ENCODE peak calls at places on chromosome 5, in six cellular contexts. One of them, this sample, is unnamed.

GRCh38 chr5:77663081-77663863 is 24.8 kb upstream of the OTP start:
- DNase-seq in K562: no peak
- DNase-seq in GM12878: no peak
- DNase-seq in H1: no peak
- DNase-seq in GM12891: no peak
- DNase-seq in HepG2: no peak
- DNase-seq in this sample: no peak

GRCh38 chr5:163094492-163095180 is 342.8 kb upstream of the CCNG1 start:
- DNase-seq in K562: no peak
- DNase-seq in GM12878: peak
- DNase-seq in H1: no peak
- DNase-seq in GM12891: no peak
- DNase-seq in HepG2: no peak
- DNase-seq in this sample: no peak

GRCh38 chr5:54766748-54767147 is 218.6 kb downstream of the ESM1 start:
- DNase-seq in K562: no peak
- DNase-seq in GM12878: no peak
- DNase-seq in H1: no peak
- DNase-seq in GM12891: no peak
- DNase-seq in HepG2: no peak
- DNase-seq in this sample: no peak

GRCh38 chr5:81778642-81779041 is 27.7 kb upstream of the SSBP2 start:
- DNase-seq in K562: no peak
- DNase-seq in GM12878: no peak
- DNase-seq in H1: no peak
- DNase-seq in GM12891: no peak
- DNase-seq in HepG2: no peak
- DNase-seq in this sample: no peak

GRCh38 chr5:76715734-76716455 is at the start of gene F2R:
- DNase-seq in K562: peak
- DNase-seq in GM12878: no peak
- DNase-seq in H1: peak
- DNase-seq in GM12891: peak
- DNase-seq in HepG2: peak
- DNase-seq in this sample: peak

GRCh38 chr5:54229041-54229780 is 81.2 kb downstream of the ARL15 start:
- DNase-seq in K562: peak
- DNase-seq in GM12878: no peak
- DNase-seq in H1: peak
- DNase-seq in GM12891: peak
- DNase-seq in HepG2: peak
- DNase-seq in this sample: peak

GRCh38 chr5:31502506-31502905 is 29.4 kb downstream of the DROSHA start:
- DNase-seq in K562: no peak
- DNase-seq in GM12878: no peak
- DNase-seq in H1: no peak
- DNase-seq in GM12891: no peak
- DNase-seq in HepG2: no peak
- DNase-seq in this sample: no peak

GRCh38 chr5:54390015-54390414 is 65.5 kb upstream of the HSPB3 start:
- DNase-seq in K562: peak
- DNase-seq in GM12878: no peak
- DNase-seq in H1: no peak
- DNase-seq in GM12891: no peak
- DNase-seq in HepG2: no peak
- DNase-seq in this sample: no peak

GRCh38 chr5:179250561-179251225 is 94.6 kb downstream of the ADAMTS2 start:
- DNase-seq in K562: no peak
- DNase-seq in GM12878: no peak
- DNase-seq in H1: no peak
- DNase-seq in GM12891: no peak
- DNase-seq in HepG2: no peak
- DNase-seq in this sample: no peak

GRCh38 chr5:133944263-133945230 is 23.9 kb downstream of the C5orf15 start:
- DNase-seq in K562: peak
- DNase-seq in GM12878: no peak
- DNase-seq in H1: peak
- DNase-seq in GM12891: no peak
- DNase-seq in HepG2: peak
- DNase-seq in this sample: no peak

GRCh38 chr5:122312670-122312988 is 592 bp downstream of the SNCAIP start:
- DNase-seq in K562: no peak
- DNase-seq in GM12878: no peak
- DNase-seq in H1: no peak
- DNase-seq in GM12891: no peak
- DNase-seq in HepG2: no peak
- DNase-seq in this sample: no peak

GRCh38 chr5:134101686-134102439 is 12.6 kb upstream of the TCF7 start:
- DNase-seq in K562: peak
- DNase-seq in GM12878: peak
- DNase-seq in H1: peak
- DNase-seq in GM12891: peak
- DNase-seq in HepG2: peak
- DNase-seq in this sample: peak

GRCh38 chr5:41418220-41419031 is 92.0 kb downstream of the PLCXD3 start:
- DNase-seq in K562: no peak
- DNase-seq in GM12878: no peak
- DNase-seq in H1: no peak
- DNase-seq in GM12891: no peak
- DNase-seq in HepG2: no peak
- DNase-seq in this sample: no peak

GRCh38 chr5:58963361-58963760 is 380.5 kb downstream of the RAB3C start:
- DNase-seq in K562: no peak
- DNase-seq in GM12878: no peak
- DNase-seq in H1: no peak
- DNase-seq in GM12891: no peak
- DNase-seq in HepG2: no peak
- DNase-seq in this sample: no peak

GRCh38 chr5:91499943-91500531 is 116.9 kb upstream of the ARRDC3 start:
- DNase-seq in K562: peak
- DNase-seq in GM12878: no peak
- DNase-seq in H1: no peak
- DNase-seq in GM12891: no peak
- DNase-seq in HepG2: peak
- DNase-seq in this sample: no peak

GRCh38 chr5:141655020-141655419 is 3.8 kb upstream of the FCHSD1 start:
- DNase-seq in K562: no peak
- DNase-seq in GM12878: no peak
- DNase-seq in H1: no peak
- DNase-seq in GM12891: no peak
- DNase-seq in HepG2: no peak
- DNase-seq in this sample: no peak

GRCh38 chr5:150082889-150083288 is 3.5 kb downstream of the CSF1R start:
- DNase-seq in K562: no peak
- DNase-seq in GM12878: no peak
- DNase-seq in H1: peak
- DNase-seq in GM12891: no peak
- DNase-seq in HepG2: no peak
- DNase-seq in this sample: no peak

GRCh38 chr5:82403026-82403425 is 124.9 kb upstream of the RPS23 start:
- DNase-seq in K562: no peak
- DNase-seq in GM12878: no peak
- DNase-seq in H1: no peak
- DNase-seq in GM12891: no peak
- DNase-seq in HepG2: no peak
- DNase-seq in this sample: no peak

GRCh38 chr5:147169399-147169798 is 65.4 kb upstream of the STK32A start:
- DNase-seq in K562: no peak
- DNase-seq in GM12878: no peak
- DNase-seq in H1: no peak
- DNase-seq in GM12891: no peak
- DNase-seq in HepG2: peak
- DNase-seq in this sample: no peak

GRCh38 chr5:19795218-19795617 is 192.8 kb downstream of the CDH18 start:
- DNase-seq in K562: no peak
- DNase-seq in GM12878: no peak
- DNase-seq in H1: no peak
- DNase-seq in GM12891: no peak
- DNase-seq in HepG2: peak
- DNase-seq in this sample: no peak

GRCh38 chr5:149942199-149942598 is 2.4 kb downstream of the PDE6A start:
- DNase-seq in K562: no peak
- DNase-seq in GM12878: no peak
- DNase-seq in H1: no peak
- DNase-seq in GM12891: no peak
- DNase-seq in HepG2: no peak
- DNase-seq in this sample: no peak

GRCh38 chr5:157915638-157916037 is 56.7 kb upstream of the CLINT1 start:
- DNase-seq in K562: no peak
- DNase-seq in GM12878: no peak
- DNase-seq in H1: no peak
- DNase-seq in GM12891: no peak
- DNase-seq in HepG2: peak
- DNase-seq in this sample: no peak

GRCh38 chr5:38105231-38105570 is 153.2 kb upstream of the EGFLAM start:
- DNase-seq in K562: no peak
- DNase-seq in GM12878: no peak
- DNase-seq in H1: no peak
- DNase-seq in GM12891: no peak
- DNase-seq in HepG2: peak
- DNase-seq in this sample: no peak

GRCh38 chr5:10595678-10596309 is 31.9 kb downstream of the ANKRD33B start:
- DNase-seq in K562: peak
- DNase-seq in GM12878: no peak
- DNase-seq in H1: no peak
- DNase-seq in GM12891: no peak
- DNase-seq in HepG2: peak
- DNase-seq in this sample: no peak

DNA sequence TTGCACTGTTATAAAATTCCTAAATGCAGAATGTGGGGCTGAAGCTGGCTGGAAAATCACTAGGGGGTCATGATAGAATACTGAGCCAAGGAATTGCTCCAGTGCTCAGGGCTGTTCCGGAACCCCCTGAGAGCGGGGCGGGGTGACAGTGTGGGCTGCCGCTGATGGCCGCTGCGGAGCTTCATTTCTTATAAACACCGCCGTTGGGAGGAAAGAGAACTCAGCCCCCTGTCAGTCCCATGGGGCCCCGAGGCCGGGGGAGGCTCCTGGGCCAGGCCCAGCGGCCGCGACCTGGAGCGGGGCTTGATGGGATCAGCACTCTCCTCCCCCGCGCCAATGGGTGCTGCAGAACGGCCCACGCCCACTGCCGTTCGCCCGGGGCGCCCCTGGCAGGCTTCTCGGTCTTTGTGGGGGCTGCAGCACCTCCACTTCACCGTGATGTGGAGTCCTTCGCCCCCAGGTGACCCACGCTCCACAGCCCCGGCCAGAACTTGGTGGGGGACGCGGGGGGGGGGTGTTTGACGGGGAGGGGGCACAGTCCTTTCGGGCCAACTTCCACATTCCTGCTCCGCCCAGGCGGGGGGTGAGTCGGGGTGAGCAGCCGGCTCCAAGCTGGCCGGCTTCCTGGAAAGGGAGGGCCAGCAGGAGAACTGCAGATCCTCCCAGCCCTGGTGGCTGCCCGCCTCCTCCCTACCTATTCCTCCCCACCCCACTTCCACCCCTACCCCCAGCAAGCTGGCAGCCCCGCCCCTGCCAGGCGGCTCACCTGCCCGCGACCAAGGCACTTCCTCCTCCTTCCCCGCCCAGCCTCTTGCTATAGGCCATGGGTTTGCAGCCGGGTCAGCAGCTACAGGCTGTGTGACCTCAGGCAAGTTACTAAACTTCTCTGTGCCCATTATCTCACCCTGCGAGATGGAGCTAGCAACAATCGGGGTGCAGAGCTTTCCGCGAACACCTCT is 5.4 kb upstream of the IRF1 start:
- DNase-seq in K562: peak
- DNase-seq in GM12878: peak
- DNase-seq in H1: peak
- DNase-seq in GM12891: peak
- DNase-seq in HepG2: peak
- DNase-seq in this sample: peak
- TF ChIP-seq POLR2A in K562: peak
- TF ChIP-seq POLR2A in GM12878: peak
- TF ChIP-seq POLR2A in H1: peak
- TF ChIP-seq POLR2A in GM12891: no peak
- TF ChIP-seq POLR2A in HepG2: peak
- TF ChIP-seq POLR2A in this sample: peak

GRCh38 chr5:42595597-42595996 is 161.0 kb upstream of the CCDC152 start:
- DNase-seq in K562: no peak
- DNase-seq in GM12878: no peak
- DNase-seq in H1: no peak
- DNase-seq in GM12891: no peak
- DNase-seq in HepG2: no peak
- DNase-seq in this sample: no peak
- TF ChIP-seq TAF1 in K562: no peak
- TF ChIP-seq TAF1 in GM12878: no peak
- TF ChIP-seq TAF1 in H1: no peak
- TF ChIP-seq TAF1 in GM12891: no peak
- TF ChIP-seq TAF1 in HepG2: no peak
- TF ChIP-seq TAF1 in this sample: no peak

DNA sequence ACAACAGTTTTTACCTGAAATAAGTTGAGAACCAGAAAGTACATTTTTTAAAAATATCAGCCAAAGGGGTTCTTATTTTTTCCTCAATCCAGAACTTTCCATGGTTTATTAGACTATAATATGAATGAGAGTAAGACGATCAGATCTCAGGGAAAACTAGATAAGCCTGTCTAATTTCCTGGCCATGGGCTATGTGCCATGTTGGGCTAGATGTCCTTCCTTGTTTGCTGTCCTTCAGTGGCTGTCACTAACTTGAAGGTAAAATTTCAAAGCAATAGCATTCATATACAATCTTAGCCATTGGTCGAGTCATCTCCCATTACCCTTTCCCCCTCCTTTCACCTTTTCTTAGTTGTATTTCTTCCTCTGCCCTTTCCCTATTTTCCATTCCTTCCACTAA is 179.5 kb upstream of the PPP1R2B start:
- DNase-seq in K562: no peak
- DNase-seq in GM12878: no peak
- DNase-seq in H1: no peak
- DNase-seq in GM12891: no peak
- DNase-seq in HepG2: no peak
- DNase-seq in this sample: no peak
- TF ChIP-seq POLR2AphosphoS5 in K562: no peak
- TF ChIP-seq POLR2AphosphoS5 in GM12878: no peak
- TF ChIP-seq POLR2AphosphoS5 in H1: no peak
- TF ChIP-seq POLR2AphosphoS5 in GM12891: no peak
- TF ChIP-seq POLR2AphosphoS5 in HepG2: no peak
- TF ChIP-seq POLR2AphosphoS5 in this sample: no peak

GRCh38 chr5:178240772-178241171 is 8.2 kb upstream of the PHYKPL start:
- DNase-seq in K562: no peak
- DNase-seq in GM12878: no peak
- DNase-seq in H1: no peak
- DNase-seq in GM12891: no peak
- DNase-seq in HepG2: no peak
- DNase-seq in this sample: no peak

GRCh38 chr5:178238313-178238635 is 5.7 kb upstream of the PHYKPL start:
- DNase-seq in K562: no peak
- DNase-seq in GM12878: no peak
- DNase-seq in H1: no peak
- DNase-seq in GM12891: no peak
- DNase-seq in HepG2: no peak
- DNase-seq in this sample: no peak

GRCh38 chr5:178240341-178240741 is 7.7 kb upstream of the PHYKPL start:
- DNase-seq in K562: no peak
- DNase-seq in GM12878: no peak
- DNase-seq in H1: no peak
- DNase-seq in GM12891: no peak
- DNase-seq in HepG2: no peak
- DNase-seq in this sample: no peak

GRCh38 chr5:178237431-178238312 is 5.1 kb upstream of the PHYKPL start:
- DNase-seq in K562: no peak
- DNase-seq in GM12878: no peak
- DNase-seq in H1: no peak
- DNase-seq in GM12891: no peak
- DNase-seq in HepG2: no peak
- DNase-seq in this sample: no peak

GRCh38 chr5:178238711-178239592 is 6.3 kb upstream of the PHYKPL start:
- DNase-seq in K562: no peak
- DNase-seq in GM12878: no peak
- DNase-seq in H1: no peak
- DNase-seq in GM12891: no peak
- DNase-seq in HepG2: no peak
- DNase-seq in this sample: no peak
- TF ChIP-seq POLR2A in K562: no peak
- TF ChIP-seq POLR2A in GM12878: peak
- TF ChIP-seq POLR2A in H1: no peak
- TF ChIP-seq POLR2A in GM12891: no peak
- TF ChIP-seq POLR2A in HepG2: no peak
- TF ChIP-seq POLR2A in this sample: peak